ENCODE peak calls at places on chromosomes 2 and 18, in seven cellular contexts. One of them, this sample, is unnamed.

GRCh38 chr2:5673861-5674240 is 18.3 kb upstream of the SOX11 start:
- DNase-seq in AG10803: no peak
- DNase-seq in endothelial cell of umbilical vein: no peak
- DNase-seq in ureter: no peak
- DNase-seq in activated T-cell treated with anti-CD3 and anti-CD28 coated beads for 1 hour: no peak
- DNase-seq in midbrain: no peak
- DNase-seq in left colon: no peak
- DNase-seq in this sample: no peak

GRCh38 chr18:79448621-79449020 is 52.9 kb downstream of the NFATC1 start:
- DNase-seq in AG10803: no peak
- DNase-seq in endothelial cell of umbilical vein: no peak
- DNase-seq in ureter: no peak
- DNase-seq in activated T-cell treated with anti-CD3 and anti-CD28 coated beads for 1 hour: no peak
- DNase-seq in midbrain: no peak
- DNase-seq in left colon: no peak
- DNase-seq in this sample: no peak

GRCh38 chr2:229084467-229084866 is 186.6 kb downstream of the PID1 start:
- DNase-seq in AG10803: peak
- DNase-seq in endothelial cell of umbilical vein: no peak
- DNase-seq in ureter: no peak
- DNase-seq in activated T-cell treated with anti-CD3 and anti-CD28 coated beads for 1 hour: no peak
- DNase-seq in midbrain: no peak
- DNase-seq in left colon: no peak
- DNase-seq in this sample: no peak

GRCh38 chr2:114821055-114821454 is 378.6 kb downstream of the DPP10 start:
- DNase-seq in AG10803: no peak
- DNase-seq in endothelial cell of umbilical vein: no peak
- DNase-seq in ureter: no peak
- DNase-seq in activated T-cell treated with anti-CD3 and anti-CD28 coated beads for 1 hour: no peak
- DNase-seq in midbrain: no peak
- DNase-seq in left colon: no peak
- DNase-seq in this sample: no peak

GRCh38 chr2:171595896-171596295 is 73.6 kb downstream of the CYBRD1 start:
- DNase-seq in AG10803: peak
- DNase-seq in endothelial cell of umbilical vein: peak
- DNase-seq in ureter: no peak
- DNase-seq in activated T-cell treated with anti-CD3 and anti-CD28 coated beads for 1 hour: no peak
- DNase-seq in midbrain: no peak
- DNase-seq in left colon: no peak
- DNase-seq in this sample: no peak

GRCh38 chr2:8303322-8303832 is 378.5 kb upstream of the ID2 start:
- DNase-seq in AG10803: no peak
- DNase-seq in endothelial cell of umbilical vein: no peak
- DNase-seq in ureter: peak
- DNase-seq in activated T-cell treated with anti-CD3 and anti-CD28 coated beads for 1 hour: peak
- DNase-seq in midbrain: peak
- DNase-seq in left colon: peak
- DNase-seq in this sample: peak

GRCh38 chr2:216486708-216487107 is 11.9 kb upstream of the RPL37A start:
- DNase-seq in AG10803: peak
- DNase-seq in endothelial cell of umbilical vein: peak
- DNase-seq in ureter: no peak
- DNase-seq in activated T-cell treated with anti-CD3 and anti-CD28 coated beads for 1 hour: no peak
- DNase-seq in midbrain: no peak
- DNase-seq in left colon: no peak
- DNase-seq in this sample: no peak

GRCh38 chr2:215536476-215536875 is 100.6 kb upstream of the FN1 start:
- DNase-seq in AG10803: peak
- DNase-seq in endothelial cell of umbilical vein: no peak
- DNase-seq in ureter: no peak
- DNase-seq in activated T-cell treated with anti-CD3 and anti-CD28 coated beads for 1 hour: no peak
- DNase-seq in midbrain: no peak
- DNase-seq in left colon: no peak
- DNase-seq in this sample: no peak

GRCh38 chr2:223416826-223417610 is 185.1 kb downstream of the SCG2 start:
- DNase-seq in AG10803: peak
- DNase-seq in endothelial cell of umbilical vein: no peak
- DNase-seq in ureter: no peak
- DNase-seq in activated T-cell treated with anti-CD3 and anti-CD28 coated beads for 1 hour: no peak
- DNase-seq in midbrain: no peak
- DNase-seq in left colon: no peak
- DNase-seq in this sample: no peak

GRCh38 chr2:146826388-146826787 is 1018.4 kb upstream of the ACVR2A start:
- DNase-seq in AG10803: no peak
- DNase-seq in endothelial cell of umbilical vein: no peak
- DNase-seq in ureter: no peak
- DNase-seq in activated T-cell treated with anti-CD3 and anti-CD28 coated beads for 1 hour: no peak
- DNase-seq in midbrain: no peak
- DNase-seq in left colon: no peak
- DNase-seq in this sample: no peak

GRCh38 chr2:96195410-96196071 is 13.1 kb downstream of the STARD7 start:
- DNase-seq in AG10803: peak
- DNase-seq in endothelial cell of umbilical vein: no peak
- DNase-seq in ureter: no peak
- DNase-seq in activated T-cell treated with anti-CD3 and anti-CD28 coated beads for 1 hour: no peak
- DNase-seq in midbrain: no peak
- DNase-seq in left colon: peak
- DNase-seq in this sample: no peak

GRCh38 chr2:189287982-189288494 is 108.5 kb upstream of the COL5A2 start:
- DNase-seq in AG10803: peak
- DNase-seq in endothelial cell of umbilical vein: peak
- DNase-seq in ureter: no peak
- DNase-seq in activated T-cell treated with anti-CD3 and anti-CD28 coated beads for 1 hour: no peak
- DNase-seq in midbrain: peak
- DNase-seq in left colon: no peak
- DNase-seq in this sample: no peak

GRCh38 chr2:23426284-23426905 is 41.4 kb downstream of the KLHL29 start:
- DNase-seq in AG10803: peak
- DNase-seq in endothelial cell of umbilical vein: no peak
- DNase-seq in ureter: peak
- DNase-seq in activated T-cell treated with anti-CD3 and anti-CD28 coated beads for 1 hour: no peak
- DNase-seq in midbrain: no peak
- DNase-seq in left colon: no peak
- DNase-seq in this sample: peak

GRCh38 chr2:195382186-195382585 is 274.8 kb upstream of the SLC39A10 start:
- DNase-seq in AG10803: no peak
- DNase-seq in endothelial cell of umbilical vein: no peak
- DNase-seq in ureter: no peak
- DNase-seq in activated T-cell treated with anti-CD3 and anti-CD28 coated beads for 1 hour: no peak
- DNase-seq in midbrain: no peak
- DNase-seq in left colon: no peak
- DNase-seq in this sample: no peak

GRCh38 chr18:57943723-57944122 is 100.3 kb upstream of the NEDD4L start:
- DNase-seq in AG10803: no peak
- DNase-seq in endothelial cell of umbilical vein: no peak
- DNase-seq in ureter: no peak
- DNase-seq in activated T-cell treated with anti-CD3 and anti-CD28 coated beads for 1 hour: no peak
- DNase-seq in midbrain: no peak
- DNase-seq in left colon: no peak
- DNase-seq in this sample: no peak

GRCh38 chr18:56935531-56936040 is 211.3 kb upstream of the BOD1L2 start:
- DNase-seq in AG10803: no peak
- DNase-seq in endothelial cell of umbilical vein: no peak
- DNase-seq in ureter: no peak
- DNase-seq in activated T-cell treated with anti-CD3 and anti-CD28 coated beads for 1 hour: no peak
- DNase-seq in midbrain: no peak
- DNase-seq in left colon: no peak
- DNase-seq in this sample: no peak

GRCh38 chr2:1544478-1545069 is 131.3 kb downstream of the TPO start:
- DNase-seq in AG10803: peak
- DNase-seq in endothelial cell of umbilical vein: no peak
- DNase-seq in ureter: no peak
- DNase-seq in activated T-cell treated with anti-CD3 and anti-CD28 coated beads for 1 hour: no peak
- DNase-seq in midbrain: no peak
- DNase-seq in left colon: no peak
- DNase-seq in this sample: no peak

GRCh38 chr2:158732573-158733429 is 62.3 kb upstream of the DAPL1 start:
- DNase-seq in AG10803: no peak
- DNase-seq in endothelial cell of umbilical vein: no peak
- DNase-seq in ureter: no peak
- DNase-seq in activated T-cell treated with anti-CD3 and anti-CD28 coated beads for 1 hour: no peak
- DNase-seq in midbrain: no peak
- DNase-seq in left colon: no peak
- DNase-seq in this sample: no peak

GRCh38 chr2:199458017-199458805 is 472 bp upstream of the SATB2 start:
- DNase-seq in AG10803: peak
- DNase-seq in endothelial cell of umbilical vein: peak
- DNase-seq in ureter: peak
- DNase-seq in activated T-cell treated with anti-CD3 and anti-CD28 coated beads for 1 hour: no peak
- DNase-seq in midbrain: no peak
- DNase-seq in left colon: no peak
- DNase-seq in this sample: no peak

GRCh38 chr2:39240758-39241157 is 3.0 kb downstream of the CDKL4 start:
- DNase-seq in AG10803: no peak
- DNase-seq in endothelial cell of umbilical vein: no peak
- DNase-seq in ureter: no peak
- DNase-seq in activated T-cell treated with anti-CD3 and anti-CD28 coated beads for 1 hour: no peak
- DNase-seq in midbrain: no peak
- DNase-seq in left colon: no peak
- DNase-seq in this sample: no peak

GRCh38 chr2:138942466-138942865 is 162.3 kb upstream of the NXPH2 start:
- DNase-seq in AG10803: no peak
- DNase-seq in endothelial cell of umbilical vein: no peak
- DNase-seq in ureter: no peak
- DNase-seq in activated T-cell treated with anti-CD3 and anti-CD28 coated beads for 1 hour: no peak
- DNase-seq in midbrain: no peak
- DNase-seq in left colon: no peak
- DNase-seq in this sample: peak

GRCh38 chr2:190413421-190413820 is 5.3 kb downstream of the MFSD6 start:
- DNase-seq in AG10803: no peak
- DNase-seq in endothelial cell of umbilical vein: peak
- DNase-seq in ureter: peak
- DNase-seq in activated T-cell treated with anti-CD3 and anti-CD28 coated beads for 1 hour: no peak
- DNase-seq in midbrain: no peak
- DNase-seq in left colon: no peak
- DNase-seq in this sample: no peak

GRCh38 chr2:231395188-231396057 is at the start of gene B3GNT7:
- DNase-seq in AG10803: no peak
- DNase-seq in endothelial cell of umbilical vein: no peak
- DNase-seq in ureter: no peak
- DNase-seq in activated T-cell treated with anti-CD3 and anti-CD28 coated beads for 1 hour: no peak
- DNase-seq in midbrain: no peak
- DNase-seq in left colon: peak
- DNase-seq in this sample: no peak

GRCh38 chr2:28233070-28233718 is 159.5 kb upstream of the FOSL2 start:
- DNase-seq in AG10803: peak
- DNase-seq in endothelial cell of umbilical vein: no peak
- DNase-seq in ureter: peak
- DNase-seq in activated T-cell treated with anti-CD3 and anti-CD28 coated beads for 1 hour: no peak
- DNase-seq in midbrain: no peak
- DNase-seq in left colon: no peak
- DNase-seq in this sample: peak

This sample was measured in mucosa of gallbladder.